ENCODE peak calls at places on chromosomes 16 and 17, in six cellular contexts. E is mesendoderm, J is stomach, I is tibial artery, F is WERI-Rb-1, M is adipocyte. Y is an unnamed sample.

GRCh38 chr17:47959825-47960655 is 2.4 kb upstream of the PRR15L start:
- DNase-seq in J (peak), M (no peak), I (no peak), E (no peak), F (no peak), Y (no peak)

GRCh38 chr17:39573447-39574298 is 34.0 kb downstream of the NEUROD2 start:
- DNase-seq in F (peak), I (peak), M (peak), J (peak), E (peak), Y (peak)

GRCh38 chr17:74408262-74408661 is 23.6 kb upstream of the GPRC5C start:
- DNase-seq in F (peak), I (no peak), E (peak), J (peak), M (no peak), Y (no peak)

GRCh38 chr17:8729421-8729820 is 15.2 kb downstream of the CCDC42 start:
- DNase-seq in F (no peak), J (no peak), E (no peak), I (peak), M (no peak), Y (no peak)

GRCh38 chr16:88977028-88977844 is at the start of gene CBFA2T3:
- DNase-seq in E (no peak), I (peak), F (no peak), M (no peak), J (peak), Y (no peak)

GRCh38 chr17:79495665-79496064 is 115.2 kb downstream of the RBFOX3 start:
- DNase-seq in I (no peak), F (peak), M (no peak), J (no peak), E (no peak), Y (no peak)

GRCh38 chr17:75940727-75941441 is at the start of gene FBF1:
- DNase-seq in E (peak), J (peak), I (peak), F (peak), M (peak), Y (peak)

GRCh38 chr17:19766421-19767270 is 18.5 kb upstream of the ALDH3A1 start:
- DNase-seq in J (peak), M (peak), I (peak), E (peak), F (peak), Y (peak)

GRCh38 chr17:8851600-8851999 is 15.9 kb downstream of the PIK3R6 start:
- DNase-seq in M (no peak), E (no peak), J (no peak), F (no peak), I (no peak), Y (no peak)

GRCh38 chr17:82320956-82321927 is 3.8 kb upstream of the CD7 start:
- DNase-seq in J (no peak), E (peak), I (no peak), M (peak), F (peak), Y (no peak)

GRCh38 chr17:82322526-82323453 is 5.4 kb upstream of the CD7 start:
- DNase-seq in E (no peak), M (no peak), I (no peak), F (no peak), J (no peak), Y (no peak)

GRCh38 chr17:82323514-82324234 is 6.3 kb upstream of the CD7 start:
- DNase-seq in E (no peak), J (no peak), I (no peak), M (no peak), F (no peak), Y (no peak)

GRCh38 chr17:82320140-82320840 is 2.9 kb upstream of the CD7 start:
- DNase-seq in I (no peak), E (no peak), M (no peak), F (no peak), J (no peak), Y (no peak)

GRCh38 chr17:82321947-82322466 is 4.6 kb upstream of the CD7 start:
- DNase-seq in F (no peak), I (no peak), M (no peak), E (no peak), J (no peak), Y (no peak)
- H3K4me3 ChIP-seq in F (no peak), I (no peak), M (no peak), E (no peak), J (no peak), Y (no peak)

DNA sequence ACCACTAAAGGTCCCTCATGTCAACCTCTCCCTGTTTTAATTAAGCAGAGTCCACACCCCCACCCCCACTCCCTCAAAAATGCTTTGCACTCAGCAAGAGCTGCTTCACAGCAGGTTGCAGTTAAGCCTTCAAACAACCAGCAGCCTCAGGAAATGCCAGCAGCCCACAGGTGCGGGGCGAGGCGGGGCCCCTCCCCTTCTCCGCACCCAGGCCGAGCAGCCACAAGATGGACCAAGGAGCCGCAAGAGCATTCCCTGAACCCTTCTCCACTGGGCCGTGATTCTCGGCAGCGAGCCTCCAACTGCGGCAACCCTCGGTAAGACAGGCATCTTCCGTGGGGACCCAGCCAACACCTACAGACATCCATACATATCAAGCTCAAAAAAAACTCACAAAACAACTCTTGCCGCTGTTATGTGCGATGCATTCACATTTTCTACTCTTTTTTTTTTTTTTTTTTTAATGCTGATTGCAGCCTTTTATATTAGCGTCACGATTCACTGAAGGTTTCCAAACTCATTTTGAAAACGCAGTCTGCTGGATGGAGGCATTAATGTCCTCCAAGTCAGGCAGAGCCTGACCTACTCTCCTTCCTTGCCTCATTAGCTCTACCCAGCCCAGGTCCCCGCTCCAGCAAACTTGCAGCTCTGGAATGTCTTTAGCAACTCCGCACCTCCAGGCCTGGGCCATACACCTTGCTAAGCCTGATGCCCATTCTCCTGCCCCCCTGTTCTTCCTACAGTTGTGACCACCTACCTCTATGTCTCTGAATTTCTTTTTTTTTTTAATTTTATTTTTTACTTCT is 66.0 kb downstream of the AXIN2 start:
- DNase-seq in I (peak), F (peak), M (no peak), E (peak), J (no peak), Y (no peak)
- H3K4me3 ChIP-seq in I (no peak), F (no peak), M (no peak), E (no peak), J (no peak), Y (no peak)

DNA sequence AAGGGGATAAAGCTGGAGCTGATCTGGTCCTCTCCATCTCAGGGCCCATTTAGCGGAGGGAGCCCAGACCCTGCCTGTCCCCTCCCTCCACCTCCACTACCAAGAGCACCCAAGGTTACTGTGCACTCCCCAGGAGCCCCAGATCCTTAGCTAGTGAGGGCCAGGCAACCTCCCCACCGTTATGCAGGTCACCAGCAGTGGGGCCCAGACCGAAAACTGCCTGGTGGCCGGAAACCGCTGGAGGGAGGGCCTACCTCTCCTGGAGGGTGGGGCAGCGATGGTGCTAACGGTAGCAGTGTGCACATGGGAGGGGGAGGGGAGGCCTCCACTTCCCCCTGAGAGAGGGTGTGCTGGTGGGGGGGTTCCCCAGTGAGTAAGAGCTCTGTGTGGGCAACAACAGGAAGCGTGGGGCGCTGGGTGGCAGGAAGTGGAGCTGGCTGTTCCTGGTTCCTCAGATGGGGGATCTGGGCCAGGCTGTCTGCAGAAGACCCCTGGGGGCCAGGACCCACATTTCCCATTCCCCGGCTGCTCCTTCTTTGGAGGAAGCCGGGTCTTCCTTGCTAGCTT is 4.4 kb downstream of the FMNL1 start:
- DNase-seq in F (no peak), E (no peak), M (no peak), I (peak), J (peak), Y (no peak)
- H3K4me3 ChIP-seq in F (no peak), E (no peak), M (no peak), I (no peak), J (peak), Y (no peak)

DNA sequence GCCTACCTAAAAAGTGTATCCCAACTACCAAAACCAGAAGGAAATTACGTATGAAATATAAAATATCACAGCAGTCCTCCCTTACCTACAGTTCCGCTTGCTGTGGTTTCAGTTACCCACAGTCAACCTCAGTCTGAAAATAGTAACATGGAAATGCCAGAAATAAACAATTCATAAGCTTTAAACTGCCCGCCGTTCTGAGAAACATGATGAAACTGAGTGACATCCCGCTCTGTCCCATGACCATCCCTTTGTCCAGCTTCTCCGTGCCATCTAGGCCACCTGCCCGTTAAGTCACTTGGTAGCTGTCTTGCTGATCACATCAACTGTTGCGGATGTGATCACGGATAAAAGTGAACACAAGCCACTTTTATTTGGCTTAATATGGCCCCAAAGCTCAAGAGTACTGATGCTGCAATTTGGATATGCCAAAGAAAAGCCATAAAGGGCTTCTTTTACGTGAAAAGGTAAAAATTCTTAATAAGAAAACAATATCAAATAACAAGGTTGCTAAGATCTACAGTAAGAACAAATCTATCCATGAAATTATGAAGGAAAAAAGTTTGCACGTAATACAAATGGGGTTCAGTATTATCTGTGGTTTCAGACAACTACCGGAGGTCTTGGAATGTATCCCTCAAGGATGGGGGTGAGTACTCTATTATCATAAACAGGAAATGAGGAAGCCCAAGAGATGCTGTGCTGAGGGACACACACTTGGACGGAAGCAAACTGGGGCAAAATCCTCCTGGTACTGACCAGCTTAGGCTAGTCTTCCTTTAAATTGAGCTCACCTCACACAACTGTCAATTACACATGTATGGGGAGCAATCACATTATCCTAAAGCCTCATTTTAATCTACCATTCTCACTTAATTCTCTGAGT is 8.2 kb downstream of the USP22 start:
- DNase-seq in I (no peak), J (no peak), M (no peak), E (peak), F (no peak), Y (no peak)
- H3K4me3 ChIP-seq in I (no peak), J (peak), M (peak), E (no peak), F (no peak), Y (no peak)

DNA sequence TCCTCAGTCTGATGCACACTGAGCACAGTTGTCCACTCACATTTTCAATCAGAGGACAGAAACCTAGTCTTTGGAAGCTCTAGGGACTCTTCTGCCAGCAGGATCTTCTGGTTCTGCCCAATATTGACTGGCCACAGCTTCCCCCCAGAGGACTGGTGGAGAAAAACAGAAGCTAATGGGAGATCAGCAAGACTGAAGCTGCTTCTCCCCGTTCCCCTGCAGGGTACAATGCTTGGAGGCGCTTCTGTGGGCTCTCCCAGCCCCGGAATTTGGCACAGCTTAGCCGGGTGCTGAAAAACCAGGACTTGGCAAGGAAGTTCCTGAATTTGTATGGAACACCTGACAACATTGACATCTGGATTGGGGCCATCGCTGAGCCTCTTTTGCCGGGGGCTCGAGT is 10.3 kb downstream of the EPX start:
- DNase-seq in F (no peak), J (no peak), I (no peak), E (no peak), M (no peak), Y (no peak)
- H3K4me3 ChIP-seq in F (no peak), J (no peak), I (no peak), E (no peak), M (no peak), Y (no peak)

GRCh38 chr17:72863511-72864175 is 228.8 kb downstream of the SLC39A11 start:
- DNase-seq in E (no peak), M (no peak), I (no peak), J (no peak), F (peak), Y (no peak)
- H3K4me3 ChIP-seq in E (no peak), M (no peak), I (no peak), J (no peak), F (no peak), Y (no peak)

DNA sequence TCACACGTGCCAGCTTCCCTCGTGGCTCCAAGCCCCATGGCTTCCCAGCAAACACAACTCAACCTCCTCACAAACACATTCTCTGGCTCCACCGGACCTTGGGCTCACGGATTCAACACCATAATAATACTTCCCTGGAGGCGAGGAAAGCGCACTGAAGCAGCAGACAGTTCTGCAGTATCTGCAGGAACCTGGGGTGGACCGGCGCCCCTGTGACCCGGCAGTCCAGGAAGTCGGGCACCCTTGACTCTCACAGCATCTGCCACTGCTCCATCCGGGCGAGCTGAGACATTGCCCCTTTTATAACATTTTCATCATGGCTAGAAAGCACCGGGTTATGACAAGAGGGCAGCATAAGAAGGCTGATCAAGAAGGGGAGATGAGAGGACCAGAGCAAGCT is 57.1 kb upstream of the CDH5 start:
- DNase-seq in F (no peak), E (no peak), J (no peak), I (no peak), M (no peak), Y (no peak)
- H3K4me3 ChIP-seq in F (no peak), E (no peak), J (no peak), I (no peak), M (no peak), Y (no peak)

DNA sequence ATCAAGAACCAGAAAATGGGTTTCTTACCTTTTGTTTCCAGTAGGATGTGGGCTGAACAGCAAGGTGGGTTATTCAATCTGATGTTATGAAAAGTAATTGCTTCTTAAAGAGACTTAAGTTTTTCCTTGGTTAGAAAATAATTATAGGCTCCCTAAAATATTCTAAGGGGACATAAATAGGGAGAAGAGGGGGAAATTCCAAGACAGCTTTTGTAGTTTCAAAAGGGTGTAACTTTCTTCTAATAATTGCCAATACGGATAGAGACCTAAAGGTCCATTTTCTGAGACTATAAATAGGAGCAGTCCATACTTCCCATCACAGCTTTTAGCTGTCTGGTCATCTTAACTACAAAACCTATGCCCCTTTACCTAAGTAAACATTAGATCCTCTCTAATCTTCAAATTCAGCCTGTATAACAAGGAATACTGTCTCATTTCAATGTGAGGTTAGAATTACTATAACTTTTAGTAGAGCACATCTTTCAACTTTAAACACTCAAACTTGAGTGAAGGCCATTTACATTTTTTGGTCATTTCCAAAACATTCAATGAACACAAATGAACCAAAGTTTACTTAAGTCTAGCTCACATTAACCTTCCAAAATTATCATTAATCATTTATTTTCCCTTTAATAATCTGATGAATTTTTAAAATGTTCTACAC is 5.5 kb downstream of the SRSF1 start:
- DNase-seq in F (no peak), J (no peak), M (no peak), I (no peak), E (no peak), Y (no peak)
- H3K4me3 ChIP-seq in F (no peak), J (no peak), M (no peak), I (no peak), E (no peak), Y (no peak)

DNA sequence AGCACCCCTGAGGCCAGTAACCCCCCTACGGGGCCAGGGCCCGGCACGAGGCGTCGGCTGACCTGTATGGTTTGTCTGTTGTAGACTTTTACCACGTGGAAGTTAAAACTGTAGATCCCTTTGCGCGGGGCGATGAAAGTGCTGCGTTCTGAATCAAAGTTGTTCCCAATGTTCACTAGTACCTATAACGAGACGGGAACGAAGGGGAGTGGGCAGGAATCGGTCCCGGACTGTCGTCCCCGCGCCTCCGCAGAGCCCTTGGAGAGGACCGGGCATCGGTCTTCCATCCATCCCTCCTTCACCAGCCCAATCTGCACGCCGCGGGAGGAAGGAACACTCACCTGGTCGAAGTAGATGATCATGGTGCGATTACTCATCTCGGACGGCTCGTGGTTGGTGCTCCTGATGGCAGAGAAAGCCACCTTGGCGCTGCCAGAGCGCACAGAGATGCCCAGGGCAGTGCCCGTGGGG is 742 bp downstream of the CBLN1 start:
- DNase-seq in E (peak), F (no peak), J (no peak), I (no peak), M (no peak), Y (no peak)
- H3K4me3 ChIP-seq in E (peak), F (peak), J (peak), I (no peak), M (no peak), Y (no peak)

DNA sequence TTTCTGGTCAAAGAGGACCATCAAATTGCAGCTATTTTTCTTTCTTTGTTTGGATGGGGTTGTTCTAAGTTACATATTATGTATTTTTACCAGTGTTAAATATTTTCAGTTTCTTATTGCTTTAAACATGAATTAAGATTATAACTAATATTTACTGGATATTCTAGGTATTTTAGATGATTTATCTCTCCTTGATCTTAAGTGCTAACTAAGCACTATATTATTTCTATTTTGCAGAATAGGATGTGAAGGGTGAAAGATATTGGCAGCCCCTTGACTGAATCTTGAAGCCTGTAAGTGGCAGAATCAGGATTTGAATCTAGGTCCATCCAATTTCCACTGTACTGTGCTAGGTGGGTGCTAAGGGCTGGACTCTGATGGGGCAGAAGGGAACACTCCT is 307.3 kb upstream of the CCL2 start:
- DNase-seq in J (no peak), F (no peak), I (no peak), M (no peak), E (no peak), Y (no peak)
- H3K4me3 ChIP-seq in J (no peak), F (no peak), I (no peak), M (no peak), E (no peak), Y (no peak)

Y was measured in prostate gland.